ENCODE peak calls at places on chromosomes 4 and X, in five cellular contexts. One of them, this sample, is unnamed.
A peak's percentile ranks its signal among the peaks of the same experiment; 100 is the strongest.

GRCh38 chr4:100875296-100876040 is 357.6 kb upstream of the EMCN start:
- DNase-seq in fibroblast of lung: peak; percentile 36
- DNase-seq in uterus: no peak
- DNase-seq in CD8-positive, alpha-beta T cell: no peak
- DNase-seq in lower lobe of right lung: no peak
- DNase-seq in this sample: no peak

GRCh38 chrX:39848243-39848642 is 249.5 kb downstream of the BCOR start:
- DNase-seq in fibroblast of lung: peak; percentile 79
- DNase-seq in uterus: peak; percentile 38
- DNase-seq in CD8-positive, alpha-beta T cell: no peak
- DNase-seq in lower lobe of right lung: no peak
- DNase-seq in this sample: no peak

GRCh38 chrX:101257448-101258259 is 33.5 kb downstream of the TAF7L start:
- DNase-seq in fibroblast of lung: peak; percentile 28
- DNase-seq in uterus: no peak
- DNase-seq in CD8-positive, alpha-beta T cell: no peak
- DNase-seq in lower lobe of right lung: no peak
- DNase-seq in this sample: no peak

GRCh38 chrX:17042046-17042445 is 95.6 kb downstream of the REPS2 start:
- DNase-seq in fibroblast of lung: no peak
- DNase-seq in uterus: no peak
- DNase-seq in CD8-positive, alpha-beta T cell: no peak
- DNase-seq in lower lobe of right lung: no peak
- DNase-seq in this sample: no peak

GRCh38 chr4:24262616-24263015 is 321.7 kb downstream of the DHX15 start:
- DNase-seq in fibroblast of lung: peak; percentile 85
- DNase-seq in uterus: no peak
- DNase-seq in CD8-positive, alpha-beta T cell: no peak
- DNase-seq in lower lobe of right lung: no peak
- DNase-seq in this sample: peak; percentile 7

GRCh38 chr4:110605077-110605476 is 17.8 kb downstream of the PITX2 start:
- DNase-seq in fibroblast of lung: no peak
- DNase-seq in uterus: no peak
- DNase-seq in CD8-positive, alpha-beta T cell: no peak
- DNase-seq in lower lobe of right lung: no peak
- DNase-seq in this sample: no peak

GRCh38 chr4:3407930-3408792 is 33.6 kb upstream of the HGFAC start:
- DNase-seq in fibroblast of lung: no peak
- DNase-seq in uterus: peak; percentile 13
- DNase-seq in CD8-positive, alpha-beta T cell: no peak
- DNase-seq in lower lobe of right lung: no peak
- DNase-seq in this sample: no peak

GRCh38 chr4:38939150-38939549 is 71.5 kb downstream of the FAM114A1 start:
- DNase-seq in fibroblast of lung: no peak
- DNase-seq in uterus: no peak
- DNase-seq in CD8-positive, alpha-beta T cell: no peak
- DNase-seq in lower lobe of right lung: no peak
- DNase-seq in this sample: no peak

GRCh38 chr4:27112587-27112986 is 251.9 kb downstream of the STIM2 start:
- DNase-seq in fibroblast of lung: no peak
- DNase-seq in uterus: no peak
- DNase-seq in CD8-positive, alpha-beta T cell: no peak
- DNase-seq in lower lobe of right lung: no peak
- DNase-seq in this sample: no peak

GRCh38 chrX:73206366-73206765 is 8.3 kb downstream of the NAP1L2 start:
- DNase-seq in fibroblast of lung: no peak
- DNase-seq in uterus: no peak
- DNase-seq in CD8-positive, alpha-beta T cell: no peak
- DNase-seq in lower lobe of right lung: no peak
- DNase-seq in this sample: no peak

GRCh38 chr4:75919914-75920313 is 17.7 kb upstream of the PPEF2 start:
- DNase-seq in fibroblast of lung: peak; percentile 38
- DNase-seq in uterus: no peak
- DNase-seq in CD8-positive, alpha-beta T cell: no peak
- DNase-seq in lower lobe of right lung: no peak
- DNase-seq in this sample: no peak

GRCh38 chrX:138775501-138775900 is 64.0 kb upstream of the FGF13 start:
- DNase-seq in fibroblast of lung: peak; percentile 34
- DNase-seq in uterus: no peak
- DNase-seq in CD8-positive, alpha-beta T cell: no peak
- DNase-seq in lower lobe of right lung: no peak
- DNase-seq in this sample: no peak

GRCh38 chr4:154329268-154329858 is 162.2 kb downstream of the DCHS2 start:
- DNase-seq in fibroblast of lung: peak; percentile 10
- DNase-seq in uterus: peak; percentile 22
- DNase-seq in CD8-positive, alpha-beta T cell: no peak
- DNase-seq in lower lobe of right lung: no peak
- DNase-seq in this sample: no peak

GRCh38 chr4:181870326-181870725 is 372.9 kb upstream of the TENM3 start:
- DNase-seq in fibroblast of lung: peak; percentile 77
- DNase-seq in uterus: no peak
- DNase-seq in CD8-positive, alpha-beta T cell: no peak
- DNase-seq in lower lobe of right lung: no peak
- DNase-seq in this sample: peak; percentile 33

GRCh38 chr4:153241970-153242847 is 38.0 kb downstream of the TRIM2 start:
- DNase-seq in fibroblast of lung: peak; percentile 26
- DNase-seq in uterus: no peak
- DNase-seq in CD8-positive, alpha-beta T cell: no peak
- DNase-seq in lower lobe of right lung: no peak
- DNase-seq in this sample: no peak

GRCh38 chrX:24396236-24396929 is 35.9 kb downstream of the SUPT20HL1 start:
- DNase-seq in fibroblast of lung: peak; percentile 83
- DNase-seq in uterus: no peak
- DNase-seq in CD8-positive, alpha-beta T cell: no peak
- DNase-seq in lower lobe of right lung: no peak
- DNase-seq in this sample: no peak

GRCh38 chrX:106783716-106784115 is 18.8 kb upstream of the TBC1D8B start:
- DNase-seq in fibroblast of lung: no peak
- DNase-seq in uterus: no peak
- DNase-seq in CD8-positive, alpha-beta T cell: no peak
- DNase-seq in lower lobe of right lung: no peak
- DNase-seq in this sample: no peak

GRCh38 chr4:125229596-125230058 is 85.1 kb upstream of the FAT4 start:
- DNase-seq in fibroblast of lung: no peak
- DNase-seq in uterus: no peak
- DNase-seq in CD8-positive, alpha-beta T cell: no peak
- DNase-seq in lower lobe of right lung: no peak
- DNase-seq in this sample: no peak

GRCh38 chr4:27759621-27760020 is 899.0 kb downstream of the STIM2 start:
- DNase-seq in fibroblast of lung: no peak
- DNase-seq in uterus: no peak
- DNase-seq in CD8-positive, alpha-beta T cell: no peak
- DNase-seq in lower lobe of right lung: no peak
- DNase-seq in this sample: no peak

GRCh38 chr4:69126030-69126429 is 29.8 kb downstream of the UGT2B7 start:
- DNase-seq in fibroblast of lung: no peak
- DNase-seq in uterus: no peak
- DNase-seq in CD8-positive, alpha-beta T cell: no peak
- DNase-seq in lower lobe of right lung: no peak
- DNase-seq in this sample: no peak

GRCh38 chr4:127370495-127371069 is 262.2 kb upstream of the INTU start:
- DNase-seq in fibroblast of lung: peak; percentile 10
- DNase-seq in uterus: peak; percentile 13
- DNase-seq in CD8-positive, alpha-beta T cell: no peak
- DNase-seq in lower lobe of right lung: no peak
- DNase-seq in this sample: no peak

GRCh38 chrX:39852496-39852895 is 245.3 kb downstream of the BCOR start:
- DNase-seq in fibroblast of lung: no peak
- DNase-seq in uterus: no peak
- DNase-seq in CD8-positive, alpha-beta T cell: no peak
- DNase-seq in lower lobe of right lung: no peak
- DNase-seq in this sample: no peak

GRCh38 chr4:25290490-25291067 is 22.0 kb upstream of the ZCCHC4 start:
- DNase-seq in fibroblast of lung: peak; percentile 5
- DNase-seq in uterus: no peak
- DNase-seq in CD8-positive, alpha-beta T cell: no peak
- DNase-seq in lower lobe of right lung: no peak
- DNase-seq in this sample: no peak

GRCh38 chr4:1404573-1405248 is 1.5 kb downstream of the NKX1-1 start:
- DNase-seq in fibroblast of lung: no peak
- DNase-seq in uterus: peak; percentile 8
- DNase-seq in CD8-positive, alpha-beta T cell: peak; percentile 7
- DNase-seq in lower lobe of right lung: peak; percentile 30
- DNase-seq in this sample: no peak

GRCh38 chrX:103464071-103464773 is 55.1 kb downstream of the RAB40A start:
- DNase-seq in fibroblast of lung: peak; percentile 43
- DNase-seq in uterus: no peak
- DNase-seq in CD8-positive, alpha-beta T cell: peak; percentile 20
- DNase-seq in lower lobe of right lung: no peak
- DNase-seq in this sample: no peak

GRCh38 chr4:148026022-148026421 is 294.1 kb downstream of the ARHGAP10 start:
- DNase-seq in fibroblast of lung: peak; percentile 97
- DNase-seq in uterus: no peak
- DNase-seq in CD8-positive, alpha-beta T cell: no peak
- DNase-seq in lower lobe of right lung: no peak
- DNase-seq in this sample: no peak
- H3K27ac ChIP-seq in fibroblast of lung: peak overlapping the region; percentile 56
- H3K27ac ChIP-seq in uterus: no peak overlapping the region
- H3K27ac ChIP-seq in CD8-positive, alpha-beta T cell: no peak overlapping the region
- H3K27ac ChIP-seq in lower lobe of right lung: no peak overlapping the region
- H3K27ac ChIP-seq in this sample: no peak overlapping the region

GRCh38 chrX:133302775-133303445 is 84.8 kb upstream of the TFDP3 start:
- DNase-seq in fibroblast of lung: peak; percentile 88
- DNase-seq in uterus: no peak
- DNase-seq in CD8-positive, alpha-beta T cell: no peak
- DNase-seq in lower lobe of right lung: no peak
- DNase-seq in this sample: no peak

GRCh38 chrX:133307094-133307493 is 88.9 kb upstream of the TFDP3 start:
- DNase-seq in fibroblast of lung: no peak
- DNase-seq in uterus: no peak
- DNase-seq in CD8-positive, alpha-beta T cell: no peak
- DNase-seq in lower lobe of right lung: no peak
- DNase-seq in this sample: no peak

GRCh38 chrX:133305348-133305747 is 87.2 kb upstream of the TFDP3 start:
- DNase-seq in fibroblast of lung: no peak
- DNase-seq in uterus: no peak
- DNase-seq in CD8-positive, alpha-beta T cell: no peak
- DNase-seq in lower lobe of right lung: no peak
- DNase-seq in this sample: no peak

DNA sequence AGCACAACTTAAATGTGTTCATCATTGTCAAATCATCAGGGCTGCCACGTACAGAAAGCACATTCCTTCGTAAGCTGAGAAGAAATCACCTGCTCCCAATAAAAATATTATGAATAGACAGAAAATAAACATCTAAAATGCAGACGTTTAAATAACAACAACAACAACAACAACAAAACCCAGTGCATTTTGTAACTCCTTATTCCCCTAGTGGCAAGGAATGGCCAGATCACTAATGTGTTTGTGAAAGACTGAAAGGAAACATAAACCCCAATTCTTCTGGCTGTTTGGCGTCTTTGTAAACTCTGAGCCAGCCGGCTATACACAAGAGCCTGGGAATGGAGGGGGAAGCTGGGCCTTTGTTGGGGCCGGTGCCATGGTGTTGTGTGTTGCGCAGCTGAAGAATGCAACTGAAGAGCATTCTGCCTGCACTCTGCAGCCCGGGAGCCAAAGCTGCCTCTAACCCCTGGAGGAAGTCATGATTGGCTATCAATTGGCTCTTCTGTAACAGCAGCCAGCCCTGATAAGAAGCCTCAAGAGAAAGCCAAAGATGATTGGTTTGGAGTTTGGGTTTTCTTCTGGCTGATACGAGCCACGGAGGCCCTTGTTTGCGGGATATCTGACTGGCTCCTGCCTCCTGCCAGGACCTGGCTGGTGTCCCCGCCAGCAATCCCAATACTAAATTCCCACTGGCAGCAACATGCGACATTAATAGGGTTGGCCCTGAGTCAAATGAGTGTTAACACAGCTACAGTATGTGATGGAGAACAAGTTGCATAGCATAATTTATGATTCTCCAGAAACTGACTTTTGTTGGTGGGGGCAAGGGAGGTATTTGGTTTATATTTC is 89.7 kb upstream of the TFDP3 start:
- DNase-seq in fibroblast of lung: no peak
- DNase-seq in uterus: peak; percentile 21
- DNase-seq in CD8-positive, alpha-beta T cell: no peak
- DNase-seq in lower lobe of right lung: peak; percentile 46
- DNase-seq in this sample: no peak
- H3K27ac ChIP-seq in fibroblast of lung: no peak overlapping the region
- H3K27ac ChIP-seq in uterus: peak overlapping the region; percentile 7
- H3K27ac ChIP-seq in CD8-positive, alpha-beta T cell: no peak overlapping the region
- H3K27ac ChIP-seq in lower lobe of right lung: no peak overlapping the region
- H3K27ac ChIP-seq in this sample: no peak overlapping the region

GRCh38 chr4:93994175-93994994 is 165.8 kb downstream of the ATOH1 start:
- DNase-seq in fibroblast of lung: no peak
- DNase-seq in uterus: no peak
- DNase-seq in CD8-positive, alpha-beta T cell: no peak
- DNase-seq in lower lobe of right lung: no peak
- DNase-seq in this sample: no peak

GRCh38 chr4:94000559-94000958 is 172.0 kb downstream of the ATOH1 start:
- DNase-seq in fibroblast of lung: no peak
- DNase-seq in uterus: no peak
- DNase-seq in CD8-positive, alpha-beta T cell: no peak
- DNase-seq in lower lobe of right lung: no peak
- DNase-seq in this sample: no peak

GRCh38 chr4:93996895-93997294 is 168.3 kb downstream of the ATOH1 start:
- DNase-seq in fibroblast of lung: no peak
- DNase-seq in uterus: no peak
- DNase-seq in CD8-positive, alpha-beta T cell: no peak
- DNase-seq in lower lobe of right lung: no peak
- DNase-seq in this sample: no peak
- H3K27ac ChIP-seq in fibroblast of lung: no peak overlapping the region
- H3K27ac ChIP-seq in uterus: no peak overlapping the region
- H3K27ac ChIP-seq in CD8-positive, alpha-beta T cell: no peak overlapping the region
- H3K27ac ChIP-seq in lower lobe of right lung: no peak overlapping the region
- H3K27ac ChIP-seq in this sample: no peak overlapping the region

GRCh38 chr4:107391009-107391629 is 328.9 kb downstream of the PAPSS1 start:
- DNase-seq in fibroblast of lung: no peak
- DNase-seq in uterus: no peak
- DNase-seq in CD8-positive, alpha-beta T cell: no peak
- DNase-seq in lower lobe of right lung: no peak
- DNase-seq in this sample: no peak

GRCh38 chr4:107389965-107390364 is 330.1 kb downstream of the PAPSS1 start:
- DNase-seq in fibroblast of lung: no peak
- DNase-seq in uterus: no peak
- DNase-seq in CD8-positive, alpha-beta T cell: no peak
- DNase-seq in lower lobe of right lung: no peak
- DNase-seq in this sample: no peak

GRCh38 chr4:107392380-107392779 is 327.7 kb downstream of the PAPSS1 start:
- DNase-seq in fibroblast of lung: no peak
- DNase-seq in uterus: no peak
- DNase-seq in CD8-positive, alpha-beta T cell: no peak
- DNase-seq in lower lobe of right lung: no peak
- DNase-seq in this sample: no peak

GRCh38 chr4:107391630-107392028 is 328.4 kb downstream of the PAPSS1 start:
- DNase-seq in fibroblast of lung: no peak
- DNase-seq in uterus: no peak
- DNase-seq in CD8-positive, alpha-beta T cell: no peak
- DNase-seq in lower lobe of right lung: no peak
- DNase-seq in this sample: no peak

GRCh38 chr4:107392951-107393350 is 327.1 kb downstream of the PAPSS1 start:
- DNase-seq in fibroblast of lung: no peak
- DNase-seq in uterus: peak; percentile 20
- DNase-seq in CD8-positive, alpha-beta T cell: no peak
- DNase-seq in lower lobe of right lung: no peak
- DNase-seq in this sample: no peak
- H3K27ac ChIP-seq in fibroblast of lung: no peak overlapping the region
- H3K27ac ChIP-seq in uterus: peak overlapping the region; percentile 34
- H3K27ac ChIP-seq in CD8-positive, alpha-beta T cell: no peak overlapping the region
- H3K27ac ChIP-seq in lower lobe of right lung: no peak overlapping the region
- H3K27ac ChIP-seq in this sample: no peak overlapping the region

GRCh38 chrX:48971325-48972213 is at the start of gene KCND1:
- DNase-seq in fibroblast of lung: peak; percentile 75
- DNase-seq in uterus: peak; percentile 46
- DNase-seq in CD8-positive, alpha-beta T cell: no peak
- DNase-seq in lower lobe of right lung: no peak
- DNase-seq in this sample: no peak
- H3K27ac ChIP-seq in fibroblast of lung: no peak within 1 kb of the TSS
- H3K27ac ChIP-seq in uterus: peak within 1 kb of the TSS; percentile 56
- H3K27ac ChIP-seq in CD8-positive, alpha-beta T cell: no peak within 1 kb of the TSS
- H3K27ac ChIP-seq in lower lobe of right lung: peak within 1 kb of the TSS; percentile 36
- H3K27ac ChIP-seq in this sample: no peak within 1 kb of the TSS